ENCODE peak calls at places on chromosomes 3 and 15, in five cellular contexts. One of them, this sample, is unnamed.

GRCh38 chr15:67992834-67993233 is 61.3 kb upstream of the PIAS1 start:
- DNase-seq in heart left ventricle: no peak
- DNase-seq in HCT116: no peak
- DNase-seq in A549: peak; percentile 21
- DNase-seq in uterus: no peak
- DNase-seq in this sample: no peak

GRCh38 chr15:66226736-66227135 is 26.8 kb downstream of the MEGF11 start:
- DNase-seq in A549: no peak
- DNase-seq in HCT116: no peak
- DNase-seq in uterus: no peak
- DNase-seq in heart left ventricle: no peak
- DNase-seq in this sample: no peak

GRCh38 chr3:184180165-184180564 is 5.5 kb downstream of the AP2M1 start:
- DNase-seq in HCT116: no peak
- DNase-seq in A549: no peak
- DNase-seq in heart left ventricle: no peak
- DNase-seq in uterus: no peak
- DNase-seq in this sample: no peak

GRCh38 chr3:107660316-107660976 is 137.7 kb downstream of the BBX start:
- DNase-seq in A549: peak; percentile 50
- DNase-seq in heart left ventricle: no peak
- DNase-seq in HCT116: peak; percentile 19
- DNase-seq in uterus: no peak
- DNase-seq in this sample: no peak

GRCh38 chr15:89199734-89200133 is 21.6 kb downstream of the RLBP1 start:
- DNase-seq in uterus: no peak
- DNase-seq in A549: no peak
- DNase-seq in heart left ventricle: no peak
- DNase-seq in HCT116: no peak
- DNase-seq in this sample: no peak

GRCh38 chr3:30553641-30554316 is 52.6 kb upstream of the TGFBR2 start:
- DNase-seq in A549: peak; percentile 7
- DNase-seq in HCT116: no peak
- DNase-seq in heart left ventricle: no peak
- DNase-seq in uterus: no peak
- DNase-seq in this sample: no peak

GRCh38 chr3:141076821-141077571 is 25.8 kb downstream of the SPSB4 start:
- DNase-seq in heart left ventricle: peak; percentile 68
- DNase-seq in A549: no peak
- DNase-seq in uterus: peak; percentile 67
- DNase-seq in HCT116: no peak
- DNase-seq in this sample: no peak

GRCh38 chr3:48466386-48467109 is 20.0 kb downstream of the ATRIP start:
- DNase-seq in HCT116: no peak
- DNase-seq in A549: no peak
- DNase-seq in heart left ventricle: peak; percentile 42
- DNase-seq in uterus: no peak
- DNase-seq in this sample: no peak

GRCh38 chr3:126194713-126195305 is 14.4 kb upstream of the ALDH1L1 start:
- DNase-seq in uterus: no peak
- DNase-seq in heart left ventricle: no peak
- DNase-seq in A549: peak; percentile 21
- DNase-seq in HCT116: no peak
- DNase-seq in this sample: no peak

GRCh38 chr3:14216257-14217048 is 37.8 kb downstream of the LSM3 start:
- DNase-seq in heart left ventricle: peak; percentile 43
- DNase-seq in HCT116: no peak
- DNase-seq in A549: peak; percentile 32
- DNase-seq in uterus: no peak
- DNase-seq in this sample: no peak

GRCh38 chr15:89113263-89113662 is 25.0 kb downstream of the ABHD2 start:
- DNase-seq in uterus: no peak
- DNase-seq in A549: no peak
- DNase-seq in HCT116: no peak
- DNase-seq in heart left ventricle: no peak
- DNase-seq in this sample: no peak

GRCh38 chr15:67834593-67835348 is 5.1 kb downstream of the RNU6-1 start:
- DNase-seq in A549: no peak
- DNase-seq in heart left ventricle: no peak
- DNase-seq in uterus: no peak
- DNase-seq in HCT116: no peak
- DNase-seq in this sample: peak; percentile 88

GRCh38 chr3:107981471-107982111 is 109.2 kb downstream of the CD47 start:
- DNase-seq in HCT116: no peak
- DNase-seq in heart left ventricle: peak; percentile 79
- DNase-seq in A549: no peak
- DNase-seq in uterus: no peak
- DNase-seq in this sample: no peak

GRCh38 chr15:48778338-48778730 is 32.5 kb downstream of the CEP152 start:
- DNase-seq in uterus: no peak
- DNase-seq in HCT116: no peak
- DNase-seq in A549: no peak
- DNase-seq in heart left ventricle: no peak
- DNase-seq in this sample: no peak

GRCh38 chr3:123660900-123661299 is 76.0 kb upstream of the HACD2 start:
- DNase-seq in heart left ventricle: peak; percentile 95
- DNase-seq in HCT116: no peak
- DNase-seq in uterus: peak; percentile 98
- DNase-seq in A549: no peak
- DNase-seq in this sample: peak; percentile 93

GRCh38 chr3:139710212-139710611 is 32.4 kb upstream of the NMNAT3 start:
- DNase-seq in uterus: no peak
- DNase-seq in HCT116: no peak
- DNase-seq in A549: no peak
- DNase-seq in heart left ventricle: no peak
- DNase-seq in this sample: no peak

GRCh38 chr3:18351069-18351628 is 74.0 kb downstream of the SATB1 start:
- DNase-seq in HCT116: no peak
- DNase-seq in heart left ventricle: no peak
- DNase-seq in uterus: no peak
- DNase-seq in A549: no peak
- DNase-seq in this sample: no peak

GRCh38 chr15:69275104-69275670 is 23.5 kb upstream of the PAQR5 start:
- DNase-seq in heart left ventricle: no peak
- DNase-seq in uterus: no peak
- DNase-seq in A549: no peak
- DNase-seq in HCT116: no peak
- DNase-seq in this sample: no peak

GRCh38 chr3:117706037-117706436 is 996.5 kb downstream of the TUSC7 start:
- DNase-seq in uterus: no peak
- DNase-seq in HCT116: no peak
- DNase-seq in heart left ventricle: no peak
- DNase-seq in A549: no peak
- DNase-seq in this sample: no peak

GRCh38 chr3:163159306-163159705 is 1662.7 kb downstream of the OTOL1 start:
- DNase-seq in heart left ventricle: no peak
- DNase-seq in HCT116: no peak
- DNase-seq in uterus: no peak
- DNase-seq in A549: no peak
- DNase-seq in this sample: no peak

GRCh38 chr3:184171562-184171961 is 3.1 kb upstream of the AP2M1 start:
- DNase-seq in heart left ventricle: peak; percentile 1
- DNase-seq in HCT116: no peak
- DNase-seq in A549: no peak
- DNase-seq in uterus: no peak
- DNase-seq in this sample: no peak

GRCh38 chr3:15207836-15208504 is 1.9 kb downstream of the CAPN7 start:
- DNase-seq in A549: no peak
- DNase-seq in uterus: no peak
- DNase-seq in heart left ventricle: no peak
- DNase-seq in HCT116: no peak
- DNase-seq in this sample: no peak

GRCh38 chr3:152835311-152836102 is 576 bp downstream of the P2RY1 start:
- DNase-seq in A549: peak; percentile 70
- DNase-seq in HCT116: no peak
- DNase-seq in uterus: peak; percentile 56
- DNase-seq in heart left ventricle: peak; percentile 72
- DNase-seq in this sample: peak; percentile 89

GRCh38 chr3:66272016-66272415 is 51.2 kb downstream of the SLC25A26 start:
- DNase-seq in HCT116: no peak
- DNase-seq in heart left ventricle: no peak
- DNase-seq in uterus: no peak
- DNase-seq in A549: no peak
- DNase-seq in this sample: no peak

GRCh38 chr15:76179023-76179422 is 119.2 kb downstream of the TMEM266 start:
- DNase-seq in heart left ventricle: no peak
- DNase-seq in HCT116: no peak
- DNase-seq in A549: no peak
- DNase-seq in uterus: no peak
- DNase-seq in this sample: no peak

GRCh38 chr3:28745904-28746617 is 397.4 kb upstream of the AZI2 start:
- DNase-seq in A549: no peak
- DNase-seq in heart left ventricle: no peak
- DNase-seq in HCT116: no peak
- DNase-seq in uterus: no peak
- DNase-seq in this sample: no peak

GRCh38 chr15:25740438-25741252 is 122.5 kb downstream of the ATP10A start:
- DNase-seq in uterus: no peak
- DNase-seq in heart left ventricle: no peak
- DNase-seq in A549: no peak
- DNase-seq in HCT116: no peak
- DNase-seq in this sample: no peak

GRCh38 chr3:11661827-11662226 is 18.1 kb upstream of the VGLL4 start:
- DNase-seq in heart left ventricle: peak; percentile 44
- DNase-seq in uterus: no peak
- DNase-seq in A549: peak; percentile 33
- DNase-seq in HCT116: no peak
- DNase-seq in this sample: no peak

GRCh38 chr15:98949624-98950023 is 58.0 kb downstream of the PGPEP1L start:
- DNase-seq in uterus: no peak
- DNase-seq in HCT116: no peak
- DNase-seq in A549: no peak
- DNase-seq in heart left ventricle: no peak
- DNase-seq in this sample: no peak

GRCh38 chr3:133843634-133844033 is 38.0 kb downstream of the SRPRB start:
- DNase-seq in A549: no peak
- DNase-seq in uterus: no peak
- DNase-seq in HCT116: no peak
- DNase-seq in heart left ventricle: peak; percentile 68
- DNase-seq in this sample: no peak

GRCh38 chr3:79392479-79392878 is 375.3 kb downstream of the ROBO1 start:
- DNase-seq in heart left ventricle: no peak
- DNase-seq in HCT116: no peak
- DNase-seq in uterus: no peak
- DNase-seq in A549: no peak
- DNase-seq in this sample: no peak
- H3K4me3 ChIP-seq in heart left ventricle: no peak overlapping the region
- H3K4me3 ChIP-seq in HCT116: no peak overlapping the region
- H3K4me3 ChIP-seq in uterus: no peak overlapping the region
- H3K4me3 ChIP-seq in A549: no peak overlapping the region
- H3K4me3 ChIP-seq in this sample: no peak overlapping the region

DNA sequence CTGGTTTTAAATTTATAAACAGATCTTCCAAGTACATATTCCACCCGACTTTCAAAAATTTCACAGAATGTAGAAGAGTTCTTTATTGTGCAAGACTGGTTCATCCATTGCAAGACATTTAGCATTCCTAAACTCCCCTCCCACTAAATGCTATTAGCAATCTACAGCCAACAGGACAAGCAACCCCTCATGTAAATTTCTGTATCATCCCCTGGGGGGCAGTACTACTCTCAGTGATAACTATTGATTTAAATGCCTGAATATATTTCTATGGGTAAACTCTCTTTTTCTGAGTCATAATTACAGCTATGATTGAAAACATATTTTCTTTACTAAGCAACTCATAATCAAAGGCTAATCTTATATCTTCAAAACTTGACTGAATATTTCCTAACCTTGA is 10.7 kb upstream of the SLC15A2 start:
- DNase-seq in heart left ventricle: no peak
- DNase-seq in A549: peak; percentile 35
- DNase-seq in uterus: no peak
- DNase-seq in HCT116: peak; percentile 18
- DNase-seq in this sample: no peak
- TF ChIP-seq CTCF in heart left ventricle: peak; percentile 22
- TF ChIP-seq CTCF in A549: no peak
- TF ChIP-seq CTCF in uterus: no peak
- TF ChIP-seq CTCF in HCT116: peak; percentile 38
- TF ChIP-seq CTCF in this sample: no peak

DNA sequence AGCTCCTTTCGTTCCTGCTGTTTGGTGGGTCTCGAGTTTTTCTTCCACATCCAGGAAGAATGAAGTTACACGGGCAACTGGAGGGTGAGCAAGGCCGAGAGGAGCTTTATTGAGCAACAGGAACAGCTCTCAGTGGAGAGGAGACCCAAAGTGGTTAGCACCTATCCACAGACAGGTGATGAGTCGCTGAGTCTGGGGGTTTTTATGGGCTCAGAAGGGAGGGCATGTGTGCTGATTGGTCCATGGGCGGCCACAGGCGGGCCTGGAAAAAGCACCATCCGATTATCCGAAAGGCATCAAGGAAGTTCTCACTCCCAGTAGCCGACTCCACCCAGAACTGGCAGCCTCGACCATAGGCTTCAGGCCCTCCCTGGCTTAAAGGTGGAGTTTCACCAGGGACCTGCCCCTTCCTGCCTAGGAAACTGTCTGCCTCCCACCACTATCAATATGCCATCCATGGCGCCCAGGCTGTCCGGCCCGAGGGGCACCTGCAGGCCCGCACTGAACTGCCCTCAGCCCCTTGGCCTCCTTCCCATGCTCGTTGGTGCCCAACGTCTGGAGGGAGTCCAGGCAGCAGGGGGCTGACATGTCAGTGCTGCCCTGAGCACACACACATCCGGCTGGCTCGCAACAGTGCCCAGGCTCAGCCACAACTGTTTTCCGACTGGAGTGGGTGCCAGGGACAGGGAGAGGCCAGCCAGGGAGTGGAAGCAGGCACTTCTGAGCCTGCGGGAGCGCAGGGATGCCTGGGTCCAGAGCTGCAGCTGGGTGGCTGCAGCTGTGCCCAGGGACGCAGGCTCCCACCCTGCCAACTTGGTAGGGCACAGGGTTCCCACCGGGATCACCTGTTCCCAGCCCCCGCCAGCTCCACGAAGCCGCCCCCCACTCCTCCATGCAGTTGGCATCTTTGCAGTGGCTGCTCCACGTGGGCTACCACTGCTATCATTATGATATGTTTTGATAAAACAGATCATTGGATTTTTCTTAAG is 170.2 kb downstream of the FNDC3B start:
- DNase-seq in A549: no peak
- DNase-seq in HCT116: no peak
- DNase-seq in heart left ventricle: peak; percentile 79
- DNase-seq in uterus: no peak
- DNase-seq in this sample: no peak
- TF ChIP-seq POLR2A in A549: no peak
- TF ChIP-seq POLR2A in HCT116: no peak
- TF ChIP-seq POLR2A in heart left ventricle: no peak
- TF ChIP-seq POLR2A in uterus: no peak
- TF ChIP-seq POLR2A in this sample: no peak

DNA sequence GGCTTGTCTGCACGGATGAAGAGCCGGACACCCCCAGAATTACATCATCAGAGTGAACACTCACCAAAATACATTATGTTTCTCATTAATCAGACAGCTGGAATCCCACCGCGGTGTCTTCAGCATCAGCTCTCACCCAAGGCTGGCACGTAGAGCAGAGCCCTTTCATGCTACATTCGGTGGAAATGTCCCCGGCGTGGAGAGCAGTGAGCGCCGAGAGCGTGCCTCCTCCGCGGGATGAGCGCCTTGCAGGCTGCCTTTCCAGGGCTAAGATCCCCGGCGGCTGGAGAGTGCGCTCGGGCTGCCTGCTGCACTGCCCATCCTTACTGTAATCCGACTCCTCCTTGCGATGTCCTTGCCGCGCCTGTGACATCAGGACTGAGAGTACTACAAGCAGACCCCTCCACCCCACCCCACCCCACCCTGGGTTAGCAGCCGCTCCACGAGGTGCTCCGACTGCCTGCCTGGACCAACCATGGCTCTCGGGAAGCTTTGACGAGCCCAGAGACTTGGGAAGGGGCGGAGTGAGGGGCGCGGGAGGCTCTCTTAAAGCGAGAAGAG is at the start of gene ZNF385D:
- DNase-seq in heart left ventricle: peak; percentile 74
- DNase-seq in A549: no peak
- DNase-seq in HCT116: no peak
- DNase-seq in uterus: peak; percentile 41
- DNase-seq in this sample: peak; percentile 91
- H3K4me3 ChIP-seq in heart left ventricle: peak within 1 kb of the TSS; percentile 58
- H3K4me3 ChIP-seq in A549: no peak within 1 kb of the TSS
- H3K4me3 ChIP-seq in HCT116: no peak within 1 kb of the TSS
- H3K4me3 ChIP-seq in uterus: peak within 1 kb of the TSS; percentile 30
- H3K4me3 ChIP-seq in this sample: peak within 1 kb of the TSS; percentile 26

This sample was measured in lower leg skin.